ENCODE peak calls at places on chromosome 7, in ten cellular contexts. A is heart right ventricle, D is pancreas, S is adrenal gland, R is heart left ventricle, N is right lobe of liver, X is IMR-90, J is PC-3, W is fibroblast of lung, O is body of pancreas. K is an unnamed sample.

GRCh38 chr7:77894574-77895091 is 96.1 kb downstream of the PHTF2 start:
- DNase-seq in W (no peak), J (no peak), D (no peak), A (no peak), X (no peak), O (no peak), N (no peak), S (no peak), R (no peak), K (no peak)

GRCh38 chr7:38410056-38410455 is 136.6 kb upstream of the TARP start:
- DNase-seq in O (no peak), X (no peak), J (no peak), D (no peak), R (no peak), S (peak; percentile 17), W (no peak), N (no peak), A (no peak), K (no peak)

GRCh38 chr7:51123322-51124021 is 193.1 kb downstream of the COBL start:
- DNase-seq in O (peak; percentile 29), A (peak; percentile 27), S (peak; percentile 78), D (no peak), W (peak; percentile 83), N (no peak), X (peak; percentile 79), R (no peak), J (peak; percentile 96), K (no peak)

GRCh38 chr7:1593091-1593866 is 23.4 kb upstream of the PSMG3 start:
- DNase-seq in S (no peak), W (no peak), D (no peak), J (no peak), R (no peak), X (no peak), A (no peak), N (no peak), O (no peak), K (peak; percentile 78)

GRCh38 chr7:112500619-112501018 is 19.8 kb downstream of the LSMEM1 start:
- DNase-seq in D (no peak), S (no peak), J (peak; percentile 15), A (no peak), W (peak; percentile 42), X (no peak), R (no peak), N (no peak), O (no peak), K (no peak)

GRCh38 chr7:4073750-4074149 is 608.3 kb upstream of the FOXK1 start:
- DNase-seq in O (no peak), D (no peak), J (no peak), N (no peak), A (no peak), R (no peak), W (no peak), S (no peak), X (no peak), K (no peak)

GRCh38 chr7:44103941-44104879 is at the start of gene AEBP1:
- DNase-seq in X (no peak), R (peak; percentile 57), D (peak; percentile 30), A (peak; percentile 44), N (no peak), O (no peak), J (no peak), W (no peak), S (no peak), K (peak; percentile 63)

GRCh38 chr7:35019801-35020200 is 17.5 kb downstream of the DPY19L1 start:
- DNase-seq in J (no peak), A (no peak), X (no peak), W (no peak), S (no peak), O (no peak), R (no peak), N (no peak), D (no peak), K (peak; percentile 49)

DNA sequence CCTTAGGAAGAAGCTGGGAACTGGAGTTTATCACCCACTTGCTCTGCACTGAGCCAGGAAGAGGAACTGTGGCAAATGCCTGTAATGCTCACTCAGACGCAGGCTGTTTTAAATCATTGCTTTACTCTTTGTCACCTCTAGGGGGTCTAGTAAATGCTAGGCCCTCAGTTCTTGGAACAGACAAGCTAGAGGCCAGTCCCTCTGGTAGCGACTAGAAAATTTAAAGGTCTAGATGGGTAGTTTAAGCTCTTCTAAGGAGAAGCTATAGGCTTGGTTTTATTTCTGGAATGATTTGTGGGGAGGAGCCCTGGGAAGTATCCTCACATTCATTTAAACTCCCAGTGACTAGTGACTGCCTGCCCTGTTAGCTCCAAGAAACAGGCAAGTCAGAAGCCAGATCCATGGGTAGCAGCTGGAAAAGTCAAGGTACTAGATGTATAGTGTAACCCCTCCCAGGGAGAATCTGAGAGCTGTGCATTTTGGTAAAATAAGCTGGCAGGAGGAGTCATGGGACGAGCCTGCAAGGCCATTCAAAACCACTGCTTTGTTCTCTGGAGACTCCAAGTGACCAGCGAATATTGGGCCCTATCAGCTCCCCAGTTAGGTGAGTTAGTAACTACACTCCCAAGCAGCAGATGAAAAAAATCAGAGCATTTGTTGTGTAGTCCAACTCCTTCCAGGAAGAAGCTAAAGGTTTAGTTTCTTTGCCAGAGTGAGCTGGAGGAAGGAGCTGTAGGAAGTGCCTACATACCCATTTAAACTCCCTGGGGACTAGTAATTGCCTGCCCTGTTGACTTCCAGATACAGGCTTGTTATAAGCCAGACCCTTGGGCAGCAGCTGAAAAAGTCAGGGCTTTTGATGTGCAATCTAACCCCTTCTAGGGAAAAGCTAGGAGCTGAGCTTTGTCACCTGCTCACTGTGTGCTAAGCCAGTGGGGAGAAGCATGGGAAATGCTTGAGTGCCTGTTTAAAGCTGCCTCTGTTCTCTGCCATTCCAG is 68.9 kb downstream of the DYNC1I1 start:
- DNase-seq in R (no peak), S (no peak), X (no peak), O (no peak), D (no peak), J (peak; percentile 38), A (no peak), W (no peak), N (no peak), K (no peak)
- TF ChIP-seq CTCF in R (peak; percentile 29), S (no peak), X (no peak), O (no peak), D (no peak), J (peak; percentile 63), A (no peak), W (peak; percentile 12), N (no peak), K (peak; percentile 35)

GRCh38 chr7:392822-393221 is 102.9 kb downstream of the FOXL3 start:
- DNase-seq in W (no peak), O (no peak), R (no peak), N (no peak), X (no peak), S (no peak), J (no peak), A (no peak), D (no peak), K (no peak)

GRCh38 chr7:391411-391951 is 101.5 kb downstream of the FOXL3 start:
- DNase-seq in R (peak; percentile 11), D (peak; percentile 28), O (no peak), A (no peak), W (no peak), S (no peak), J (no peak), N (peak; percentile 29), X (no peak), K (no peak)

GRCh38 chr7:391961-392524 is 102.1 kb downstream of the FOXL3 start:
- DNase-seq in S (no peak), J (no peak), O (no peak), D (peak; percentile 17), X (no peak), N (peak; percentile 33), W (no peak), R (peak; percentile 12), A (no peak), K (no peak)

GRCh38 chr7:398888-399287 is 108.9 kb downstream of the FOXL3 start:
- DNase-seq in J (no peak), S (no peak), N (no peak), X (no peak), A (no peak), D (no peak), W (no peak), O (no peak), R (no peak), K (no peak)

GRCh38 chr7:395643-396042 is 105.7 kb downstream of the FOXL3 start:
- DNase-seq in J (no peak), X (no peak), A (no peak), N (no peak), R (no peak), D (no peak), W (no peak), S (no peak), O (no peak), K (no peak)
- H3K9me3 ChIP-seq in J (peaks cover 4% of the 10 kb centered on the region), X (peaks cover 21% of the 10 kb centered on the region), A (peaks cover 14% of the 10 kb centered on the region), N (no peaks in the 10 kb centered on the region), R (no peaks in the 10 kb centered on the region), D (no peaks in the 10 kb centered on the region), W (no peaks in the 10 kb centered on the region), S (no peaks in the 10 kb centered on the region), O (no peaks in the 10 kb centered on the region), K (peaks cover 21% of the 10 kb centered on the region)

GRCh38 chr7:116354546-116355422 is 144.4 kb downstream of the TES start:
- DNase-seq in X (peak; percentile 98), S (peak; percentile 60), N (peak; percentile 69), D (peak; percentile 67), R (peak; percentile 83), W (peak; percentile 98), O (peak; percentile 80), J (peak; percentile 96), A (peak; percentile 88), K (no peak)

GRCh38 chr7:116353614-116354013 is 143.3 kb downstream of the TES start:
- DNase-seq in R (peak; percentile 57), W (no peak), J (no peak), O (peak; percentile 70), N (peak; percentile 82), S (no peak), X (no peak), D (peak; percentile 67), A (peak; percentile 61), K (no peak)

GRCh38 chr7:116355423-116355765 is 144.1 kb upstream of the CAV2 start:
- DNase-seq in O (no peak), X (no peak), A (no peak), D (no peak), S (no peak), N (no peak), R (no peak), W (no peak), J (no peak), K (no peak)

GRCh38 chr7:116354171-116354545 is 143.8 kb downstream of the TES start:
- DNase-seq in D (peak; percentile 29), O (peak; percentile 59), R (peak; percentile 80), S (peak; percentile 17), N (peak; percentile 60), X (peak; percentile 92), J (no peak), W (peak; percentile 97), A (peak; percentile 88), K (no peak)

DNA sequence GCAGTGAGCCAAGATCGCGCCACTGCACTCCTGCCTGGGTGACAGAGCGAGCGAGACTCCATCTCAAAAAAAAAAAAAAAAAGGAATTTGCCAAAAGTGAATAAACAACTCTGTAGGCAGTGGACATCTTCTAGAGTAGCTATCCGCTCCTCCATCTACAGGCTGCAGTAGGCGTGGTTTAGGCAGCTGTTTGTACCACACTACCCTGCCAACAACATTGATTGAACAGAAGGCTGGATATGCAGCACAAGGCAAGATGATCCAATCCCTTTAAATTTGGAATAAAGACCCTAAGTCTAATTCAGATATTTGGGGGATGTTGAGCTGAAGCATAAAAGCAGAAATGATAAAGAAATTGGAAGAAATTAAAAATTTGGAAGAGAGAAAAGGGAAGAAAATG is 141.6 kb downstream of the TES start:
- DNase-seq in R (no peak), N (no peak), X (no peak), S (no peak), O (no peak), D (no peak), J (no peak), W (no peak), A (no peak), K (no peak)
- H3K27ac ChIP-seq in R (no peak overlapping the region), N (no peak overlapping the region), X (no peak overlapping the region), S (no peak overlapping the region), O (no peak overlapping the region), D (no peak overlapping the region), J (no peak overlapping the region), W (no peak overlapping the region), A (peak overlapping the region; percentile 82), K (no peak overlapping the region)

DNA sequence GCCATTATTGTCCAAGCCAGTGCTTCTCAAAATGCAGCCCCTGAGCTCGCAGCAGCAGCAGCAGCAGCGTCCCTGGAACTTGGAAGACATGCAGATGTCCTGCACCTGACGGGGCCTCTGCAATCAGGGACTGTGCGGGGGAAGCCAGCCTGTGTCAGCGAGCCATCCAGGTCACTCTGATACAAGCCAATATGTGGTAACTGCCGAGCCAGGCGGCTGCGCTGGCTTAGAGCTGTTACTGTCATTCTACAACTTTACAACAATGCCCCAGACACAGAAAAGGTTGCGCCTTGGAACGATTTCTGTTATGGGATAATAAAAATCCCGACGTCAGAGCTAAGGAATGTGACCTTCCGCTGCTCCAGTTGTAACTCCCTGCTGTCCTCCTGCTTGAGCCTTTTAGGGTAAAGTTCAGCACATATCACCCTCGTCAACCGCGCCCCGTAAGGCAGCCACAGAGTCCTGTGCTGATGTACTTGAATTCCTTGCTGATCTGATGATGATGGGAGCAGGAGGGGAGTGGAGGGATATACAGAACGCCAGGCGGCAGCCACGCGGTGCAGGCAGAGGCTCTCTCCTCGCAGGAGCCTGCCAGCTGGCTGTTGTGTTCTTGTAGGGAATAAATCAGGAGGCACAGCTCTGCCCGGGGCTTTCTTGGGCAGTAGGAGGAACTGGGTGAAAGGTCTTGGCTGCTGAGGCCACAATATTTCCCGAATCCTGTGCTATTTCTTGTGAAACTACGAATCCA is 20.0 kb upstream of the CRYGN start:
- DNase-seq in D (peak; percentile 70), N (peak; percentile 58), R (peak; percentile 73), J (peak; percentile 92), X (peak; percentile 86), A (peak; percentile 79), S (peak; percentile 93), O (peak; percentile 80), W (peak; percentile 99), K (peak; percentile 54)
- TF ChIP-seq CTCF in D (no peak), N (no peak), R (no peak), J (peak; percentile 34), X (peak; percentile 50), A (no peak), S (no peak), O (no peak), W (peak; percentile 50), K (peak; percentile 39)

K was measured in WERI-Rb-1.